ENCODE peak calls at places on chromosomes 2 and 18, in four cellular contexts. One of them, this sample, is unnamed.

GRCh38 chr2:127080941-127081769 is 25.8 kb downstream of the BIN1 start:
- DNase-seq in upper lobe of left lung: peak
- DNase-seq in SK-N-SH: no peak
- DNase-seq in prostate gland: peak
- DNase-seq in this sample: no peak

GRCh38 chr2:128359841-128360240 is 41.2 kb upstream of the HS6ST1 start:
- DNase-seq in upper lobe of left lung: no peak
- DNase-seq in SK-N-SH: no peak
- DNase-seq in prostate gland: no peak
- DNase-seq in this sample: no peak

GRCh38 chr18:48168861-48169260 is 238.4 kb upstream of the SMAD2 start:
- DNase-seq in upper lobe of left lung: no peak
- DNase-seq in SK-N-SH: no peak
- DNase-seq in prostate gland: no peak
- DNase-seq in this sample: no peak

GRCh38 chr2:144140896-144141295 is 379.0 kb downstream of the ZEB2 start:
- DNase-seq in upper lobe of left lung: no peak
- DNase-seq in SK-N-SH: no peak
- DNase-seq in prostate gland: no peak
- DNase-seq in this sample: no peak

GRCh38 chr2:56034258-56034657 is 110.7 kb upstream of the EFEMP1 start:
- DNase-seq in upper lobe of left lung: no peak
- DNase-seq in SK-N-SH: no peak
- DNase-seq in prostate gland: no peak
- DNase-seq in this sample: no peak

GRCh38 chr2:67790622-67791021 is 272.2 kb downstream of the C1D start:
- DNase-seq in upper lobe of left lung: no peak
- DNase-seq in SK-N-SH: no peak
- DNase-seq in prostate gland: no peak
- DNase-seq in this sample: no peak

GRCh38 chr2:219426068-219426443 is 7.9 kb downstream of the DES start:
- DNase-seq in upper lobe of left lung: no peak
- DNase-seq in SK-N-SH: no peak
- DNase-seq in prostate gland: no peak
- DNase-seq in this sample: peak

GRCh38 chr2:20665261-20666113 is 1.5 kb upstream of the GDF7 start:
- DNase-seq in upper lobe of left lung: no peak
- DNase-seq in SK-N-SH: peak
- DNase-seq in prostate gland: no peak
- DNase-seq in this sample: no peak

GRCh38 chr2:61762292-61762691 is 91.6 kb downstream of the FAM161A start:
- DNase-seq in upper lobe of left lung: no peak
- DNase-seq in SK-N-SH: no peak
- DNase-seq in prostate gland: no peak
- DNase-seq in this sample: no peak

GRCh38 chr2:172878260-172878659 is 142.6 kb downstream of the RAPGEF4 start:
- DNase-seq in upper lobe of left lung: no peak
- DNase-seq in SK-N-SH: no peak
- DNase-seq in prostate gland: no peak
- DNase-seq in this sample: no peak

GRCh38 chr2:57429821-57430220 is 616.8 kb upstream of the VRK2 start:
- DNase-seq in upper lobe of left lung: no peak
- DNase-seq in SK-N-SH: no peak
- DNase-seq in prostate gland: no peak
- DNase-seq in this sample: no peak

GRCh38 chr18:24086082-24086481 is 52.8 kb upstream of the CABYR start:
- DNase-seq in upper lobe of left lung: no peak
- DNase-seq in SK-N-SH: no peak
- DNase-seq in prostate gland: no peak
- DNase-seq in this sample: no peak

GRCh38 chr2:105177546-105178254 is 63.8 kb upstream of the GPR45 start:
- DNase-seq in upper lobe of left lung: no peak
- DNase-seq in SK-N-SH: no peak
- DNase-seq in prostate gland: no peak
- DNase-seq in this sample: no peak

GRCh38 chr2:200221055-200221692 is 85.3 kb upstream of the SPATS2L start:
- DNase-seq in upper lobe of left lung: no peak
- DNase-seq in SK-N-SH: no peak
- DNase-seq in prostate gland: no peak
- DNase-seq in this sample: no peak

GRCh38 chr2:172381275-172381608 is 46.1 kb upstream of the ITGA6 start:
- DNase-seq in upper lobe of left lung: no peak
- DNase-seq in SK-N-SH: no peak
- DNase-seq in prostate gland: no peak
- DNase-seq in this sample: no peak

GRCh38 chr2:164388511-164388910 is 232.8 kb downstream of the GRB14 start:
- DNase-seq in upper lobe of left lung: no peak
- DNase-seq in SK-N-SH: no peak
- DNase-seq in prostate gland: no peak
- DNase-seq in this sample: no peak

GRCh38 chr2:170714156-170715061 is 728 bp upstream of the SP5 start:
- DNase-seq in upper lobe of left lung: peak
- DNase-seq in SK-N-SH: peak
- DNase-seq in prostate gland: no peak
- DNase-seq in this sample: peak

GRCh38 chr2:240472078-240472790 is 36.8 kb downstream of the GPC1 start:
- DNase-seq in upper lobe of left lung: no peak
- DNase-seq in SK-N-SH: no peak
- DNase-seq in prostate gland: no peak
- DNase-seq in this sample: no peak

GRCh38 chr2:219002395-219003266 is 9.4 kb upstream of the CRYBA2 start:
- DNase-seq in upper lobe of left lung: peak
- DNase-seq in SK-N-SH: peak
- DNase-seq in prostate gland: peak
- DNase-seq in this sample: no peak

GRCh38 chr2:64989126-64989981 is at the start of gene SLC1A4:
- DNase-seq in upper lobe of left lung: peak
- DNase-seq in SK-N-SH: peak
- DNase-seq in prostate gland: peak
- DNase-seq in this sample: peak

GRCh38 chr2:190856985-190857384 is 23.6 kb upstream of the GLS start:
- DNase-seq in upper lobe of left lung: no peak
- DNase-seq in SK-N-SH: no peak
- DNase-seq in prostate gland: no peak
- DNase-seq in this sample: no peak

GRCh38 chr18:12766986-12767433 is 64.2 kb downstream of the PSMG2 start:
- DNase-seq in upper lobe of left lung: no peak
- DNase-seq in SK-N-SH: no peak
- DNase-seq in prostate gland: no peak
- DNase-seq in this sample: no peak

GRCh38 chr2:199261221-199261620 is 196.5 kb downstream of the SATB2 start:
- DNase-seq in upper lobe of left lung: no peak
- DNase-seq in SK-N-SH: no peak
- DNase-seq in prostate gland: no peak
- DNase-seq in this sample: no peak

GRCh38 chr2:56008661-56009411 is 85.3 kb upstream of the EFEMP1 start:
- DNase-seq in upper lobe of left lung: no peak
- DNase-seq in SK-N-SH: peak
- DNase-seq in prostate gland: no peak
- DNase-seq in this sample: peak

GRCh38 chr18:76992226-76993084 is 140.1 kb downstream of the MBP start:
- DNase-seq in upper lobe of left lung: peak
- DNase-seq in SK-N-SH: no peak
- DNase-seq in prostate gland: no peak
- DNase-seq in this sample: no peak

GRCh38 chr2:111662771-111663470 is 221.1 kb downstream of the ANAPC1 start:
- DNase-seq in upper lobe of left lung: no peak
- DNase-seq in SK-N-SH: no peak
- DNase-seq in prostate gland: no peak
- DNase-seq in this sample: no peak

GRCh38 chr2:111246620-111247061 is 125.9 kb downstream of the BCL2L11 start:
- DNase-seq in upper lobe of left lung: no peak
- DNase-seq in SK-N-SH: no peak
- DNase-seq in prostate gland: no peak
- DNase-seq in this sample: no peak

GRCh38 chr18:73365018-73365417 is 497.2 kb upstream of the NETO1 start:
- DNase-seq in upper lobe of left lung: no peak
- DNase-seq in SK-N-SH: no peak
- DNase-seq in prostate gland: no peak
- DNase-seq in this sample: no peak

GRCh38 chr18:75612491-75612890 is 185.0 kb upstream of the SMIM21 start:
- DNase-seq in upper lobe of left lung: no peak
- DNase-seq in SK-N-SH: no peak
- DNase-seq in prostate gland: no peak
- DNase-seq in this sample: no peak

GRCh38 chr2:23592061-23592685 is 207.2 kb downstream of the KLHL29 start:
- DNase-seq in upper lobe of left lung: no peak
- DNase-seq in SK-N-SH: no peak
- DNase-seq in prostate gland: no peak
- DNase-seq in this sample: no peak

GRCh38 chr2:201936817-201937216 is 96.8 kb upstream of the FZD7 start:
- DNase-seq in upper lobe of left lung: no peak
- DNase-seq in SK-N-SH: no peak
- DNase-seq in prostate gland: no peak
- DNase-seq in this sample: no peak

GRCh38 chr2:16851131-16851530 is 185.5 kb upstream of the CYRIA start:
- DNase-seq in upper lobe of left lung: no peak
- DNase-seq in SK-N-SH: no peak
- DNase-seq in prostate gland: no peak
- DNase-seq in this sample: no peak

GRCh38 chr2:167480232-167480985 is 592.1 kb downstream of the XIRP2 start:
- DNase-seq in upper lobe of left lung: no peak
- DNase-seq in SK-N-SH: no peak
- DNase-seq in prostate gland: no peak
- DNase-seq in this sample: no peak

GRCh38 chr2:237666606-237667005 is 39.2 kb downstream of the LRRFIP1 start:
- DNase-seq in upper lobe of left lung: no peak
- DNase-seq in SK-N-SH: no peak
- DNase-seq in prostate gland: no peak
- DNase-seq in this sample: no peak

GRCh38 chr2:119230630-119231185 is 7.1 kb downstream of the STEAP3 start:
- DNase-seq in upper lobe of left lung: no peak
- DNase-seq in SK-N-SH: no peak
- DNase-seq in prostate gland: no peak
- DNase-seq in this sample: no peak

GRCh38 chr2:20382965-20383800 is 32.5 kb upstream of the PUM2 start:
- DNase-seq in upper lobe of left lung: no peak
- DNase-seq in SK-N-SH: no peak
- DNase-seq in prostate gland: no peak
- DNase-seq in this sample: no peak

GRCh38 chr2:55949211-55949610 is 25.6 kb upstream of the EFEMP1 start:
- DNase-seq in upper lobe of left lung: no peak
- DNase-seq in SK-N-SH: no peak
- DNase-seq in prostate gland: no peak
- DNase-seq in this sample: no peak

GRCh38 chr2:37925063-37925897 is at the start of gene RMDN2:
- DNase-seq in upper lobe of left lung: peak
- DNase-seq in SK-N-SH: peak
- DNase-seq in prostate gland: peak
- DNase-seq in this sample: peak
- TF ChIP-seq CTCF in upper lobe of left lung: peak
- TF ChIP-seq CTCF in SK-N-SH: peak
- TF ChIP-seq CTCF in prostate gland: peak
- TF ChIP-seq CTCF in this sample: no peak

DNA sequence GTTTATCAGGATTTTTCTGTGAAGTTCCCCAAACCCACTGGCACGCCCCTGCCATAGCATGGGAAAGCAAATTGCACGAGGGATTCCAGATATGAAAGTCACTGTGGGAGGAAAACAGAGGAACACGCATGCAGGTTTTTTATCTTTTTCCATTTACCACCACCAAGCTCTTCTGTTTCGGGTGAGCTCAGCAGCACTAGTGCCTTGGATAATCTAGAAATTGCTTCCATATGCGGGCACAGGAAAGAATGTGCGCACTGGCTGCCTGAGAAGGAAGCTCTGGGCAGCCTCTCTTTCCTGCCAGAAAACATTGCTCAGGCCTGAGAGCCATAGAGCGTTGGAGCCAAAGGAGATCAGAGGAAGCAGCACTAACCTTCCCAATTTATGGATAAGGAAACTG is 66.0 kb upstream of the WIPF1 start:
- DNase-seq in upper lobe of left lung: no peak
- DNase-seq in SK-N-SH: peak
- DNase-seq in prostate gland: no peak
- DNase-seq in this sample: peak
- TF ChIP-seq POLR2AphosphoS5 in upper lobe of left lung: no peak
- TF ChIP-seq POLR2AphosphoS5 in SK-N-SH: peak
- TF ChIP-seq POLR2AphosphoS5 in prostate gland: no peak
- TF ChIP-seq POLR2AphosphoS5 in this sample: peak

GRCh38 chr2:45881970-45882581 is 230.6 kb downstream of the PRKCE start:
- DNase-seq in upper lobe of left lung: no peak
- DNase-seq in SK-N-SH: no peak
- DNase-seq in prostate gland: no peak
- DNase-seq in this sample: no peak

GRCh38 chr2:45879936-45880335 is 228.5 kb downstream of the PRKCE start:
- DNase-seq in upper lobe of left lung: no peak
- DNase-seq in SK-N-SH: no peak
- DNase-seq in prostate gland: no peak
- DNase-seq in this sample: no peak

GRCh38 chr2:45882707-45883106 is 231.2 kb downstream of the PRKCE start:
- DNase-seq in upper lobe of left lung: no peak
- DNase-seq in SK-N-SH: peak
- DNase-seq in prostate gland: no peak
- DNase-seq in this sample: peak

GRCh38 chr2:45876611-45877010 is 225.1 kb downstream of the PRKCE start:
- DNase-seq in upper lobe of left lung: no peak
- DNase-seq in SK-N-SH: no peak
- DNase-seq in prostate gland: no peak
- DNase-seq in this sample: no peak

GRCh38 chr2:45879406-45879805 is 227.9 kb downstream of the PRKCE start:
- DNase-seq in upper lobe of left lung: peak
- DNase-seq in SK-N-SH: no peak
- DNase-seq in prostate gland: no peak
- DNase-seq in this sample: no peak
- TF ChIP-seq CTCF in upper lobe of left lung: no peak
- TF ChIP-seq CTCF in SK-N-SH: no peak
- TF ChIP-seq CTCF in prostate gland: no peak
- TF ChIP-seq CTCF in this sample: no peak

GRCh38 chr2:43005975-43006833 is 213.8 kb upstream of the HAAO start:
- DNase-seq in upper lobe of left lung: no peak
- DNase-seq in SK-N-SH: peak
- DNase-seq in prostate gland: no peak
- DNase-seq in this sample: no peak
- TF ChIP-seq POLR2AphosphoS5 in upper lobe of left lung: no peak
- TF ChIP-seq POLR2AphosphoS5 in SK-N-SH: no peak
- TF ChIP-seq POLR2AphosphoS5 in prostate gland: no peak
- TF ChIP-seq POLR2AphosphoS5 in this sample: no peak

DNA sequence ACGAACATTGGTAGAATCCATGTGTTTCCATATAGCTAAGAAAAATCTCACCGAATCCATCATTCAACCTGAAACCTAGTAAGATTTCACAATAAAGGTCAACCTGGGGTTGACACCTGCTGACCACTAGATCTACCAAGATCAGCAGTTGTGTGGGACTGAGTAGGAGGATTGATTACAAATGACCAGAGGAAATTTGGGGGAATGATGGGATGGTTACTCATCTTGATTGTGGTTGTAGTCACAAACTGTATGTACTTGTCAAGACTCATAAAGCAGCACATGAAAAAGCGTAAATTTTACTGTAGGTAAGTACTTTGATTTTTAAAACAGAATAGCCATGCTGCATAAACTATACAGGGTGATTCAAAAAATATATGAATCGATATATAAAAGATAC is 14.7 kb downstream of the DAPL1 start:
- DNase-seq in upper lobe of left lung: no peak
- DNase-seq in SK-N-SH: no peak
- DNase-seq in prostate gland: no peak
- DNase-seq in this sample: no peak
- TF ChIP-seq CTCF in upper lobe of left lung: no peak
- TF ChIP-seq CTCF in SK-N-SH: no peak
- TF ChIP-seq CTCF in prostate gland: no peak
- TF ChIP-seq CTCF in this sample: no peak